ENCODE peak calls at places on chromosomes 6 and 20, in seven cellular contexts. K is HFFc6; I is kidney epithelial cell; F is osteocyte; S is neural crest cell; U is body of pancreas; N is CD8-positive, alpha-beta T cell. A is an unnamed sample.

GRCh38 chr20:12053348-12053747 is 135.7 kb downstream of the BTBD3 start:
- DNase-seq in I (peak; percentile 44), U (no peak), N (no peak), F (no peak), K (peak; percentile 4), S (no peak), A (no peak)

GRCh38 chr20:44491635-44492395 is 16.1 kb downstream of the TTPAL start:
- DNase-seq in I (no peak), N (no peak), U (no peak), S (no peak), K (peak; percentile 61), F (no peak), A (no peak)

GRCh38 chr6:4774715-4775590 is 1.3 kb upstream of the CDYL start:
- DNase-seq in U (peak; percentile 32), F (no peak), N (peak; percentile 15), S (peak; percentile 20), K (peak; percentile 10), I (no peak), A (no peak)

GRCh38 chr6:167550936-167551633 is 226.2 kb downstream of the TTLL2 start:
- DNase-seq in K (no peak), N (no peak), F (no peak), U (peak; percentile 81), I (no peak), S (no peak), A (no peak)

GRCh38 chr6:149763866-149764265 is 14.3 kb downstream of the PCMT1 start:
- DNase-seq in S (no peak), F (no peak), I (no peak), K (peak; percentile 8), N (no peak), U (no peak), A (no peak)

GRCh38 chr6:165571721-165572132 is 91.3 kb downstream of the PDE10A start:
- DNase-seq in K (no peak), F (no peak), I (no peak), N (no peak), S (no peak), U (no peak), A (no peak)

GRCh38 chr20:49573900-49574416 is 6.0 kb upstream of the PTGIS start:
- DNase-seq in S (no peak), F (no peak), U (no peak), K (no peak), N (no peak), I (no peak), A (no peak)

GRCh38 chr20:36565520-36565919 is 7.9 kb upstream of the TGIF2 start:
- DNase-seq in S (no peak), I (no peak), F (no peak), U (no peak), N (no peak), K (no peak), A (no peak)

GRCh38 chr20:6560978-6561377 is 206.5 kb upstream of the BMP2 start:
- DNase-seq in K (no peak), S (no peak), U (peak; percentile 22), F (no peak), N (no peak), I (no peak), A (peak; percentile 17)

GRCh38 chr20:42366626-42367025 is 748.4 kb upstream of the CHD6 start:
- DNase-seq in K (no peak), S (no peak), I (peak; percentile 1), F (no peak), U (no peak), N (no peak), A (no peak)

GRCh38 chr6:146551545-146551944 is 7.9 kb downstream of the RAB32 start:
- DNase-seq in I (no peak), N (no peak), U (no peak), K (no peak), S (no peak), F (no peak), A (no peak)

GRCh38 chr6:57267586-57268293 is 45.6 kb upstream of the RAB23 start:
- DNase-seq in I (peak; percentile 91), K (peak; percentile 98), N (peak; percentile 7), U (peak; percentile 51), F (peak; percentile 86), S (peak; percentile 8), A (peak; percentile 67)

GRCh38 chr6:34331361-34332050 is 61.0 kb downstream of the NUDT3 start:
- DNase-seq in F (no peak), U (no peak), N (no peak), I (no peak), K (no peak), S (no peak), A (no peak)

GRCh38 chr6:8180327-8181161 is 78.2 kb upstream of the EEF1E1 start:
- DNase-seq in U (no peak), F (no peak), N (no peak), I (peak; percentile 81), K (peak; percentile 84), S (no peak), A (no peak)

GRCh38 chr6:6712258-6712978 is 123.9 kb downstream of the LY86 start:
- DNase-seq in N (no peak), U (peak; percentile 75), F (no peak), I (no peak), K (no peak), S (no peak), A (no peak)

GRCh38 chr6:12313311-12313991 is 23.3 kb downstream of the EDN1 start:
- DNase-seq in S (no peak), N (no peak), F (no peak), U (no peak), I (no peak), K (no peak), A (no peak)

GRCh38 chr6:134740473-134741192 is 209.3 kb downstream of the ALDH8A1 start:
- DNase-seq in N (no peak), U (no peak), F (no peak), S (no peak), I (no peak), K (peak; percentile 52), A (no peak)

GRCh38 chr6:55678330-55679224 is 99.6 kb upstream of the HMGCLL1 start:
- DNase-seq in U (peak; percentile 27), S (no peak), K (no peak), I (no peak), N (no peak), F (no peak), A (no peak)

GRCh38 chr6:150874184-150874583 is 8.7 kb downstream of the MTHFD1L start:
- DNase-seq in U (no peak), F (no peak), S (no peak), N (no peak), K (no peak), I (no peak), A (no peak)

GRCh38 chr6:15331143-15331542 is 85.3 kb downstream of the JARID2 start:
- DNase-seq in F (no peak), S (no peak), U (no peak), I (no peak), K (no peak), N (no peak), A (no peak)

GRCh38 chr6:70520575-70520974 is 46.2 kb upstream of the SDHAF4 start:
- DNase-seq in F (no peak), U (no peak), K (peak; percentile 12), S (no peak), I (no peak), N (no peak), A (peak; percentile 8)

GRCh38 chr20:60715172-60715571 is 536.9 kb upstream of the CDH4 start:
- DNase-seq in I (no peak), K (no peak), F (no peak), U (no peak), N (no peak), S (no peak), A (no peak)
- TF ChIP-seq CTCF in I (peak; percentile 13), K (no peak), F (no peak), U (no peak), N (no peak), S (no peak), A (peak; percentile 21)

DNA sequence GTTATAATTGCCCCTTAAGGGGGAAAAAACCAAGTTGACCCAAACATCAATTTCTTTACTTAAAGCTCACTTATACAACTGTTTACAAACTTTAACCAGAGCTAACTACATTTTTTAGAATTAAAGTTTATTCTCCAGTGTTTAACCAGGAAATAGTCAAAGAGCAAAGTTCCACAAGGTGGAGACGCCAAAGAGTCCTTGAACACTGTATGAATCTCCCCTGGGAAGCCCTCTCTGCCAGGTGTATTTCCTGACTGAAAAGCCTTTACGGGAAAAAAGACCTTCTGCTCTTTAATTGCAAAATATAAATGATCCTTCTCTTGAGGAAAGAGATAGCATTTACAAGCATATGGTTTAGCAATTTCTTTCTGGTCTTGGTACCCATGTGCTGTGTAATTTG is 36.2 kb downstream of the BTBD9 start:
- DNase-seq in I (no peak), S (no peak), N (no peak), K (no peak), U (no peak), F (no peak), A (no peak)
- TF ChIP-seq CTCF in I (no peak), S (no peak), N (no peak), K (no peak), U (no peak), F (no peak), A (no peak)

DNA sequence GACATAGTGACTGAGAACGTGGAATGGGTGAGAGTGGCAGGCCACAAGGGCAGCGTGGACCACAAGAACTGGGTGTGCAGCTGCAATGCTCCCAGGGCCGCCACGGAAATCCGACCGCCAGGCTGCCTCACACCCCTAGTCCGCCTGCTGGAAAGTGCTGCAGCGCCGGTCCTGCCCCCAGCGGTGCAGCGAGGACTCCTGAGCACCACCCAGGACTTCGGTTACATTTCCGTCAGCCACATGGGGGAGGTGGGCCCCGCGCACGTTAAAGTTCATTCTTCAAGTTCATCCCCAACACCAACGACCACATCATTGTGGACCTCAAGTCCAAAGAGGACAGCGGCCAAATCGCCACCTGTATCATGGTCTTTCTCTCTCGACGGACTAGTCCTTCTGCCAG is 126.1 kb upstream of the CARMIL1 start:
- DNase-seq in S (no peak), N (no peak), F (no peak), U (no peak), K (no peak), I (no peak), A (no peak)
- TF ChIP-seq CTCF in S (no peak), N (no peak), F (no peak), U (no peak), K (no peak), I (no peak), A (no peak)

GRCh38 chr20:48100483-48100882 is 315.2 kb upstream of the SULF2 start:
- DNase-seq in I (no peak), U (no peak), F (no peak), N (no peak), K (no peak), S (no peak), A (no peak)

GRCh38 chr20:48096957-48097890 is 311.9 kb upstream of the SULF2 start:
- DNase-seq in S (no peak), U (peak; percentile 84), N (no peak), I (no peak), F (no peak), K (no peak), A (no peak)

GRCh38 chr20:48098099-48098498 is 312.8 kb upstream of the SULF2 start:
- DNase-seq in N (no peak), U (peak; percentile 22), F (no peak), I (no peak), S (no peak), K (no peak), A (no peak)

GRCh38 chr20:48096212-48096875 is 311.1 kb upstream of the SULF2 start:
- DNase-seq in I (no peak), K (no peak), F (no peak), S (no peak), U (no peak), N (no peak), A (no peak)

DNA sequence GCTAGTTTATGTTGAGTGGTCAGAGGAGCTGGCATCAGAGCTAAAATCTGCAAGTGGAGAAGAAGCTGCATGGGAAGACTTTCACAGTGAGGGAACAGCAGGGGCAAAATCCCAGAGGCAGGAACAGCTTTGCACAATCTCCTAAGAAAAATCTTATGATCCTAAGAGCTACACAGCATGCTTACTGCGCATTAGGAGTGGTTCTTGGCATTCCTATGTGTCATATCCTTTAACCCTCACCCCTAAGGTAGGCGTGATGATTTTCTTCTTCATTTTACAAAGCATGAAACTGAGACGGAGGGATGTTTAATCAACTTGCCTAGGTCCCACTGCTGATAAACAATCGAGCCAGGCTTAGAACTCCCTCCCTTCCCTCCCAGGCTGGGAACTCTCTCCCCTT is 313.6 kb upstream of the SULF2 start:
- DNase-seq in S (no peak), U (no peak), N (no peak), K (no peak), I (no peak), F (no peak), A (no peak)
- TF ChIP-seq CTCF in S (no peak), U (no peak), N (no peak), K (no peak), I (no peak), F (no peak), A (no peak)

A was measured in Panc1.